ENCODE peak calls at places on chromosomes 7 and 10, in six cellular contexts. O, Y, P, R, W and V are unnamed samples.

GRCh38 chr7:101736077-101736476 is 81.3 kb upstream of the CUX1 start:
- DNase-seq in Y (no peak), O (no peak), R (no peak), P (no peak), W (no peak), V (no peak)

GRCh38 chr10:58842860-58843376 is 330.2 kb downstream of the BICC1 start:
- DNase-seq in W (no peak), P (no peak), Y (no peak), R (no peak), O (no peak), V (no peak)

GRCh38 chr10:3397846-3398245 is 225.3 kb upstream of the PITRM1 start:
- DNase-seq in O (no peak), Y (no peak), R (no peak), P (no peak), W (no peak), V (no peak)

GRCh38 chr7:106108988-106109387 is 3.1 kb downstream of the SYPL1 start:
- DNase-seq in W (no peak), R (no peak), Y (no peak), O (no peak), P (no peak), V (no peak)

GRCh38 chr7:148700693-148701092 is 2.0 kb downstream of the CUL1 start:
- DNase-seq in P (no peak), Y (no peak), R (no peak), W (peak; percentile 59), O (peak; percentile 58), V (peak; percentile 47)

GRCh38 chr7:147809785-147810184 is 780.8 kb upstream of the C7orf33 start:
- DNase-seq in P (no peak), O (no peak), Y (no peak), R (no peak), W (no peak), V (no peak)

GRCh38 chr10:59894114-59894513 is 12.2 kb downstream of the CCDC6 start:
- DNase-seq in Y (no peak), R (peak; percentile 61), P (no peak), O (no peak), W (no peak), V (peak; percentile 59)

GRCh38 chr7:5143106-5143505 is 46.9 kb upstream of the WIPI2 start:
- DNase-seq in R (no peak), Y (no peak), P (no peak), W (peak; percentile 28), O (no peak), V (no peak)

GRCh38 chr10:44009891-44010290 is 361.2 kb upstream of the ZNF32 start:
- DNase-seq in Y (no peak), W (no peak), P (no peak), R (no peak), O (no peak), V (no peak)

GRCh38 chr10:124248056-124248455 is 154.7 kb upstream of the CHST15 start:
- DNase-seq in O (no peak), W (no peak), Y (no peak), P (peak; percentile 82), R (no peak), V (peak; percentile 19)

GRCh38 chr10:22988581-22989360 is 60.9 kb downstream of the ARMC3 start:
- DNase-seq in R (peak; percentile 42), Y (peak; percentile 58), W (peak; percentile 47), P (no peak), O (peak; percentile 57), V (peak; percentile 53)

GRCh38 chr7:158145370-158145769 is 442.3 kb downstream of the PTPRN2 start:
- DNase-seq in Y (no peak), P (no peak), O (no peak), W (no peak), R (no peak), V (no peak)